ENCODE peak calls at places on chromosomes 13 and 19, in seven cellular contexts. One of them, this sample, is unnamed.

GRCh38 chr19:15379996-15380647 is 535 bp upstream of the AKAP8 start:
- DNase-seq in nephron progenitor cell: no peak
- DNase-seq in upper lobe of left lung: peak
- DNase-seq in stimulated activated CD4-positive, alpha-beta T cell treated with anti-CD3 and anti-CD28 coated beads, Interleukin-1b, Interleukin-23, amount 100 ng/mL, for 24 hours: no peak
- DNase-seq in SHP77: peak
- DNase-seq in OCI-LY7: peak
- DNase-seq in HEK293T: peak
- DNase-seq in this sample: no peak

GRCh38 chr13:37869506-37869755 is 141 bp downstream of the TRPC4 start:
- DNase-seq in HEK293T: peak
- DNase-seq in nephron progenitor cell: no peak
- DNase-seq in stimulated activated CD4-positive, alpha-beta T cell treated with anti-CD3 and anti-CD28 coated beads, Interleukin-1b, Interleukin-23, amount 100 ng/mL, for 24 hours: no peak
- DNase-seq in upper lobe of left lung: no peak
- DNase-seq in SHP77: no peak
- DNase-seq in OCI-LY7: no peak
- DNase-seq in this sample: no peak

GRCh38 chr19:2308114-2308556 is at the start of gene LINGO3:
- DNase-seq in HEK293T: peak
- DNase-seq in nephron progenitor cell: peak
- DNase-seq in stimulated activated CD4-positive, alpha-beta T cell treated with anti-CD3 and anti-CD28 coated beads, Interleukin-1b, Interleukin-23, amount 100 ng/mL, for 24 hours: no peak
- DNase-seq in SHP77: no peak
- DNase-seq in OCI-LY7: no peak
- DNase-seq in upper lobe of left lung: no peak
- DNase-seq in this sample: no peak

GRCh38 chr13:111281751-111282311 is 38.6 kb upstream of the TEX29 start:
- DNase-seq in SHP77: no peak
- DNase-seq in upper lobe of left lung: no peak
- DNase-seq in OCI-LY7: no peak
- DNase-seq in nephron progenitor cell: no peak
- DNase-seq in HEK293T: no peak
- DNase-seq in stimulated activated CD4-positive, alpha-beta T cell treated with anti-CD3 and anti-CD28 coated beads, Interleukin-1b, Interleukin-23, amount 100 ng/mL, for 24 hours: no peak
- DNase-seq in this sample: no peak

GRCh38 chr19:16541526-16542044 is 652 bp downstream of the CHERP start:
- DNase-seq in OCI-LY7: peak
- DNase-seq in nephron progenitor cell: peak
- DNase-seq in HEK293T: no peak
- DNase-seq in stimulated activated CD4-positive, alpha-beta T cell treated with anti-CD3 and anti-CD28 coated beads, Interleukin-1b, Interleukin-23, amount 100 ng/mL, for 24 hours: no peak
- DNase-seq in upper lobe of left lung: no peak
- DNase-seq in SHP77: no peak
- DNase-seq in this sample: no peak

GRCh38 chr13:102815788-102816187 is 16.9 kb downstream of the BIVM start:
- DNase-seq in nephron progenitor cell: no peak
- DNase-seq in stimulated activated CD4-positive, alpha-beta T cell treated with anti-CD3 and anti-CD28 coated beads, Interleukin-1b, Interleukin-23, amount 100 ng/mL, for 24 hours: no peak
- DNase-seq in upper lobe of left lung: no peak
- DNase-seq in OCI-LY7: no peak
- DNase-seq in SHP77: no peak
- DNase-seq in HEK293T: no peak
- DNase-seq in this sample: no peak

GRCh38 chr13:98556968-98557591 is 19.8 kb downstream of the STK24 start:
- DNase-seq in HEK293T: no peak
- DNase-seq in OCI-LY7: no peak
- DNase-seq in SHP77: no peak
- DNase-seq in nephron progenitor cell: no peak
- DNase-seq in upper lobe of left lung: no peak
- DNase-seq in stimulated activated CD4-positive, alpha-beta T cell treated with anti-CD3 and anti-CD28 coated beads, Interleukin-1b, Interleukin-23, amount 100 ng/mL, for 24 hours: no peak
- DNase-seq in this sample: no peak

GRCh38 chr19:47994209-47994802 is at the start of gene ELSPBP1:
- DNase-seq in HEK293T: peak
- DNase-seq in SHP77: no peak
- DNase-seq in stimulated activated CD4-positive, alpha-beta T cell treated with anti-CD3 and anti-CD28 coated beads, Interleukin-1b, Interleukin-23, amount 100 ng/mL, for 24 hours: no peak
- DNase-seq in OCI-LY7: no peak
- DNase-seq in nephron progenitor cell: peak
- DNase-seq in upper lobe of left lung: no peak
- DNase-seq in this sample: no peak

GRCh38 chr13:61142506-61142905 is 273.1 kb downstream of the PCDH20 start:
- DNase-seq in SHP77: no peak
- DNase-seq in OCI-LY7: no peak
- DNase-seq in HEK293T: no peak
- DNase-seq in upper lobe of left lung: no peak
- DNase-seq in stimulated activated CD4-positive, alpha-beta T cell treated with anti-CD3 and anti-CD28 coated beads, Interleukin-1b, Interleukin-23, amount 100 ng/mL, for 24 hours: no peak
- DNase-seq in nephron progenitor cell: no peak
- DNase-seq in this sample: no peak

GRCh38 chr19:29587518-29587986 is 18.5 kb upstream of the POP4 start:
- DNase-seq in SHP77: no peak
- DNase-seq in stimulated activated CD4-positive, alpha-beta T cell treated with anti-CD3 and anti-CD28 coated beads, Interleukin-1b, Interleukin-23, amount 100 ng/mL, for 24 hours: peak
- DNase-seq in nephron progenitor cell: no peak
- DNase-seq in upper lobe of left lung: peak
- DNase-seq in OCI-LY7: no peak
- DNase-seq in HEK293T: no peak
- DNase-seq in this sample: no peak

GRCh38 chr19:29662604-29663404 is 2.5 kb upstream of the PLEKHF1 start:
- DNase-seq in upper lobe of left lung: peak
- DNase-seq in SHP77: no peak
- DNase-seq in OCI-LY7: no peak
- DNase-seq in stimulated activated CD4-positive, alpha-beta T cell treated with anti-CD3 and anti-CD28 coated beads, Interleukin-1b, Interleukin-23, amount 100 ng/mL, for 24 hours: no peak
- DNase-seq in nephron progenitor cell: no peak
- DNase-seq in HEK293T: no peak
- DNase-seq in this sample: peak

GRCh38 chr13:51426982-51427381 is 25.9 kb downstream of the INTS6 start:
- DNase-seq in stimulated activated CD4-positive, alpha-beta T cell treated with anti-CD3 and anti-CD28 coated beads, Interleukin-1b, Interleukin-23, amount 100 ng/mL, for 24 hours: no peak
- DNase-seq in HEK293T: no peak
- DNase-seq in OCI-LY7: no peak
- DNase-seq in SHP77: no peak
- DNase-seq in nephron progenitor cell: no peak
- DNase-seq in upper lobe of left lung: no peak
- DNase-seq in this sample: no peak

GRCh38 chr13:59409211-59409610 is 754.5 kb downstream of the DIAPH3 start:
- DNase-seq in HEK293T: no peak
- DNase-seq in upper lobe of left lung: no peak
- DNase-seq in SHP77: no peak
- DNase-seq in nephron progenitor cell: no peak
- DNase-seq in OCI-LY7: no peak
- DNase-seq in stimulated activated CD4-positive, alpha-beta T cell treated with anti-CD3 and anti-CD28 coated beads, Interleukin-1b, Interleukin-23, amount 100 ng/mL, for 24 hours: no peak
- DNase-seq in this sample: no peak

GRCh38 chr19:58551577-58552471 is 3.1 kb downstream of the CHMP2A start:
- DNase-seq in nephron progenitor cell: no peak
- DNase-seq in upper lobe of left lung: no peak
- DNase-seq in SHP77: no peak
- DNase-seq in stimulated activated CD4-positive, alpha-beta T cell treated with anti-CD3 and anti-CD28 coated beads, Interleukin-1b, Interleukin-23, amount 100 ng/mL, for 24 hours: no peak
- DNase-seq in OCI-LY7: no peak
- DNase-seq in HEK293T: no peak
- DNase-seq in this sample: no peak

GRCh38 chr13:39602614-39603366 is at the start of gene LHFPL6:
- DNase-seq in OCI-LY7: peak
- DNase-seq in HEK293T: peak
- DNase-seq in stimulated activated CD4-positive, alpha-beta T cell treated with anti-CD3 and anti-CD28 coated beads, Interleukin-1b, Interleukin-23, amount 100 ng/mL, for 24 hours: peak
- DNase-seq in upper lobe of left lung: peak
- DNase-seq in nephron progenitor cell: peak
- DNase-seq in SHP77: peak
- DNase-seq in this sample: no peak

GRCh38 chr19:7970716-7971448 is 27.4 kb upstream of the TIMM44 start:
- DNase-seq in OCI-LY7: peak
- DNase-seq in upper lobe of left lung: no peak
- DNase-seq in nephron progenitor cell: peak
- DNase-seq in stimulated activated CD4-positive, alpha-beta T cell treated with anti-CD3 and anti-CD28 coated beads, Interleukin-1b, Interleukin-23, amount 100 ng/mL, for 24 hours: peak
- DNase-seq in HEK293T: peak
- DNase-seq in SHP77: peak
- DNase-seq in this sample: no peak

GRCh38 chr19:48332662-48333466 is 7.5 kb downstream of the EMP3 start:
- DNase-seq in HEK293T: peak
- DNase-seq in stimulated activated CD4-positive, alpha-beta T cell treated with anti-CD3 and anti-CD28 coated beads, Interleukin-1b, Interleukin-23, amount 100 ng/mL, for 24 hours: peak
- DNase-seq in nephron progenitor cell: peak
- DNase-seq in SHP77: peak
- DNase-seq in upper lobe of left lung: peak
- DNase-seq in OCI-LY7: peak
- DNase-seq in this sample: peak

GRCh38 chr13:37701972-37702371 is 103.4 kb upstream of the POSTN start:
- DNase-seq in upper lobe of left lung: no peak
- DNase-seq in OCI-LY7: no peak
- DNase-seq in HEK293T: no peak
- DNase-seq in nephron progenitor cell: no peak
- DNase-seq in stimulated activated CD4-positive, alpha-beta T cell treated with anti-CD3 and anti-CD28 coated beads, Interleukin-1b, Interleukin-23, amount 100 ng/mL, for 24 hours: no peak
- DNase-seq in SHP77: no peak
- DNase-seq in this sample: no peak

GRCh38 chr19:1063030-1063908 is 3.7 kb upstream of the ARHGAP45 start:
- DNase-seq in SHP77: no peak
- DNase-seq in stimulated activated CD4-positive, alpha-beta T cell treated with anti-CD3 and anti-CD28 coated beads, Interleukin-1b, Interleukin-23, amount 100 ng/mL, for 24 hours: no peak
- DNase-seq in upper lobe of left lung: peak
- DNase-seq in HEK293T: peak
- DNase-seq in OCI-LY7: peak
- DNase-seq in nephron progenitor cell: peak
- DNase-seq in this sample: no peak

GRCh38 chr19:36101550-36102327 is 9.2 kb upstream of the OVOL3 start:
- DNase-seq in nephron progenitor cell: no peak
- DNase-seq in SHP77: no peak
- DNase-seq in HEK293T: no peak
- DNase-seq in stimulated activated CD4-positive, alpha-beta T cell treated with anti-CD3 and anti-CD28 coated beads, Interleukin-1b, Interleukin-23, amount 100 ng/mL, for 24 hours: no peak
- DNase-seq in upper lobe of left lung: no peak
- DNase-seq in OCI-LY7: no peak
- DNase-seq in this sample: no peak

GRCh38 chr19:48922548-48923490 is 10.7 kb upstream of the DHDH start:
- DNase-seq in OCI-LY7: no peak
- DNase-seq in SHP77: no peak
- DNase-seq in HEK293T: no peak
- DNase-seq in nephron progenitor cell: no peak
- DNase-seq in stimulated activated CD4-positive, alpha-beta T cell treated with anti-CD3 and anti-CD28 coated beads, Interleukin-1b, Interleukin-23, amount 100 ng/mL, for 24 hours: no peak
- DNase-seq in upper lobe of left lung: no peak
- DNase-seq in this sample: no peak

GRCh38 chr13:28204690-28205443 is 66.5 kb downstream of the PAN3 start:
- DNase-seq in SHP77: no peak
- DNase-seq in HEK293T: no peak
- DNase-seq in stimulated activated CD4-positive, alpha-beta T cell treated with anti-CD3 and anti-CD28 coated beads, Interleukin-1b, Interleukin-23, amount 100 ng/mL, for 24 hours: peak
- DNase-seq in OCI-LY7: no peak
- DNase-seq in upper lobe of left lung: no peak
- DNase-seq in nephron progenitor cell: no peak
- DNase-seq in this sample: no peak

GRCh38 chr19:2478756-2479555 is 3.0 kb downstream of the GADD45B start:
- DNase-seq in upper lobe of left lung: peak
- DNase-seq in OCI-LY7: peak
- DNase-seq in HEK293T: no peak
- DNase-seq in nephron progenitor cell: peak
- DNase-seq in stimulated activated CD4-positive, alpha-beta T cell treated with anti-CD3 and anti-CD28 coated beads, Interleukin-1b, Interleukin-23, amount 100 ng/mL, for 24 hours: no peak
- DNase-seq in SHP77: no peak
- DNase-seq in this sample: no peak

GRCh38 chr13:114059946-114060860 is 72.2 kb downstream of the RASA3 start:
- DNase-seq in SHP77: no peak
- DNase-seq in HEK293T: no peak
- DNase-seq in OCI-LY7: no peak
- DNase-seq in nephron progenitor cell: no peak
- DNase-seq in upper lobe of left lung: no peak
- DNase-seq in stimulated activated CD4-positive, alpha-beta T cell treated with anti-CD3 and anti-CD28 coated beads, Interleukin-1b, Interleukin-23, amount 100 ng/mL, for 24 hours: no peak
- DNase-seq in this sample: no peak

GRCh38 chr19:33186431-33186830 is 7.7 kb upstream of the LRP3 start:
- DNase-seq in SHP77: no peak
- DNase-seq in OCI-LY7: no peak
- DNase-seq in HEK293T: no peak
- DNase-seq in nephron progenitor cell: no peak
- DNase-seq in stimulated activated CD4-positive, alpha-beta T cell treated with anti-CD3 and anti-CD28 coated beads, Interleukin-1b, Interleukin-23, amount 100 ng/mL, for 24 hours: no peak
- DNase-seq in upper lobe of left lung: no peak
- DNase-seq in this sample: no peak

GRCh38 chr19:2385053-2385721 is 25.1 kb downstream of the TMPRSS9 start:
- DNase-seq in stimulated activated CD4-positive, alpha-beta T cell treated with anti-CD3 and anti-CD28 coated beads, Interleukin-1b, Interleukin-23, amount 100 ng/mL, for 24 hours: no peak
- DNase-seq in nephron progenitor cell: peak
- DNase-seq in HEK293T: peak
- DNase-seq in OCI-LY7: peak
- DNase-seq in upper lobe of left lung: peak
- DNase-seq in SHP77: peak
- DNase-seq in this sample: peak

GRCh38 chr19:38977445-38978314 is 2.1 kb upstream of the FBXO17 start:
- DNase-seq in OCI-LY7: no peak
- DNase-seq in stimulated activated CD4-positive, alpha-beta T cell treated with anti-CD3 and anti-CD28 coated beads, Interleukin-1b, Interleukin-23, amount 100 ng/mL, for 24 hours: peak
- DNase-seq in HEK293T: no peak
- DNase-seq in upper lobe of left lung: no peak
- DNase-seq in SHP77: no peak
- DNase-seq in nephron progenitor cell: no peak
- DNase-seq in this sample: no peak

GRCh38 chr19:3556978-3557460 is 367 bp downstream of the MFSD12 start:
- DNase-seq in OCI-LY7: peak
- DNase-seq in nephron progenitor cell: peak
- DNase-seq in HEK293T: no peak
- DNase-seq in stimulated activated CD4-positive, alpha-beta T cell treated with anti-CD3 and anti-CD28 coated beads, Interleukin-1b, Interleukin-23, amount 100 ng/mL, for 24 hours: peak
- DNase-seq in upper lobe of left lung: peak
- DNase-seq in SHP77: peak
- DNase-seq in this sample: no peak

GRCh38 chr13:45196622-45197021 is 4.2 kb downstream of the KCTD4 start:
- DNase-seq in stimulated activated CD4-positive, alpha-beta T cell treated with anti-CD3 and anti-CD28 coated beads, Interleukin-1b, Interleukin-23, amount 100 ng/mL, for 24 hours: no peak
- DNase-seq in HEK293T: no peak
- DNase-seq in SHP77: no peak
- DNase-seq in upper lobe of left lung: no peak
- DNase-seq in OCI-LY7: no peak
- DNase-seq in nephron progenitor cell: no peak
- DNase-seq in this sample: no peak